ENCODE peak calls at places on chromosomes 13 and 19, in eight cellular contexts. X is activated T-helper 9 cell treated with anti-CD3 and anti-CD28 coated beads, Interleukin-2, amount 50 U/mL, for 16 hours; W is PC-3; F is stromal cell of bone marrow; Z is Peyer's patch; H is fibroblast of mammary gland; G is cardiac muscle cell; S is activated B cell treated with CpG ODN at 0.5 μM for 24 hours. V is an unnamed sample.

GRCh38 chr19:13842294-13843103 is 34.4 kb upstream of the NANOS3 start:
- DNase-seq in X (peak), W (peak), F (no peak), Z (peak), H (peak), G (peak), S (peak), V (peak)

GRCh38 chr13:112616586-112617381 is 28.8 kb upstream of the TUBGCP3 start:
- DNase-seq in X (no peak), W (peak), F (peak), Z (no peak), H (peak), G (peak), S (no peak), V (peak)

GRCh38 chr19:56309511-56310185 is 5.0 kb downstream of the ZSCAN5A start:
- DNase-seq in X (peak), W (peak), F (peak), Z (peak), H (peak), G (peak), S (peak), V (peak)

GRCh38 chr13:41842029-41842428 is 118.9 kb downstream of the VWA8 start:
- DNase-seq in X (no peak), W (no peak), F (no peak), Z (no peak), H (no peak), G (peak), S (no peak), V (no peak)

GRCh38 chr19:37933965-37934364 is 27.0 kb downstream of the SIPA1L3 start:
- DNase-seq in X (no peak), W (no peak), F (peak), Z (peak), H (peak), G (peak), S (no peak), V (no peak)

GRCh38 chr19:6287269-6287885 is 7.6 kb upstream of the MLLT1 start:
- DNase-seq in X (no peak), W (no peak), F (no peak), Z (no peak), H (no peak), G (no peak), S (no peak), V (no peak)

GRCh38 chr19:34847393-34847792 is 74.4 kb upstream of the ZNF599 start:
- DNase-seq in X (no peak), W (peak), F (no peak), Z (no peak), H (no peak), G (no peak), S (no peak), V (no peak)

GRCh38 chr19:18308051-18308947 is 14.6 kb downstream of the LSM4 start:
- DNase-seq in X (no peak), W (no peak), F (no peak), Z (no peak), H (no peak), G (no peak), S (no peak), V (no peak)

GRCh38 chr19:47221080-47221841 is 9.7 kb downstream of the BBC3 start:
- DNase-seq in X (no peak), W (no peak), F (no peak), Z (no peak), H (no peak), G (no peak), S (no peak), V (no peak)

GRCh38 chr19:53355739-53356138 is 9.8 kb upstream of the ZNF525 start:
- DNase-seq in X (no peak), W (no peak), F (no peak), Z (no peak), H (no peak), G (no peak), S (no peak), V (no peak)

GRCh38 chr13:21657538-21657937 is 13.3 kb upstream of the FGF9 start:
- DNase-seq in X (no peak), W (peak), F (no peak), Z (peak), H (peak), G (no peak), S (no peak), V (peak)

GRCh38 chr13:109720758-109721184 is 65.6 kb downstream of the IRS2 start:
- DNase-seq in X (no peak), W (no peak), F (no peak), Z (no peak), H (no peak), G (no peak), S (no peak), V (no peak)

GRCh38 chr19:51020988-51021651 is 1.6 kb upstream of the KLK10 start:
- DNase-seq in X (no peak), W (peak), F (peak), Z (no peak), H (peak), G (peak), S (no peak), V (peak)

GRCh38 chr19:518292-519231 is 11.3 kb downstream of the TPGS1 start:
- DNase-seq in X (peak), W (no peak), F (no peak), Z (no peak), H (no peak), G (peak), S (no peak), V (no peak)